ENCODE peak calls at places on chromosomes 3 and 15, in ten cellular contexts. Q is naive thymus-derived CD8-positive, alpha-beta T cell; Z is stimulated activated CD4-positive, alpha-beta T cell treated with anti-CD3 and anti-CD28 coated beads, TNF-alpha, amount 100 ng/mL, for 1 hour; L is activated CD8-positive, alpha-beta memory T cell treated with anti-CD3 and anti-CD28 coated beads for 1 hour; D is activated CD8-positive, alpha-beta T cell treated with anti-CD3 and anti-CD28 coated beads for 36 hours; P is stimulated activated CD8-positive, alpha-beta memory T cell treated with anti-CD3 and anti-CD28 coated beads, Interleukin-4, amount 100 ng/mL, for 48 hours; R is uterus; J is pons; C is activated naive CD4-positive, alpha-beta T cell treated with Interleukin-2 at 50 U/mL for 16 hours; U is activated T-helper 9 cell treated with anti-CD3 and anti-CD28 coated beads, Interleukin-2, amount 50 U/mL, for 16 hours. H is an unnamed sample.

GRCh38 chr3:41362638-41363559 is 163.6 kb downstream of the CTNNB1 start:
- DNase-seq in P (no peak), Q (no peak), Z (no peak), U (no peak), C (no peak), D (no peak), L (no peak), R (no peak), J (peak; percentile 17), H (no peak)

GRCh38 chr3:36893137-36893557 is 51.7 kb downstream of the TRANK1 start:
- DNase-seq in Q (no peak), P (no peak), Z (peak; percentile 29), U (no peak), C (no peak), D (peak; percentile 35), R (no peak), J (peak; percentile 77), L (no peak), H (no peak)

GRCh38 chr15:89533861-89534544 is 37.6 kb upstream of the RHCG start:
- DNase-seq in L (no peak), U (no peak), R (no peak), P (no peak), Q (no peak), J (no peak), C (no peak), Z (no peak), D (no peak), H (no peak)

GRCh38 chr3:46917257-46917656 is 39.7 kb downstream of the PTH1R start:
- DNase-seq in R (no peak), P (no peak), J (no peak), Q (peak; percentile 16), L (no peak), C (no peak), Z (no peak), U (no peak), D (no peak), H (no peak)

GRCh38 chr3:187781001-187781400 is 35.7 kb upstream of the BCL6 start:
- DNase-seq in R (no peak), C (no peak), Q (no peak), D (no peak), Z (no peak), P (no peak), L (no peak), J (no peak), U (no peak), H (no peak)

GRCh38 chr3:146163584-146163983 is 2.6 kb upstream of the PLOD2 start:
- DNase-seq in C (no peak), J (no peak), P (no peak), L (no peak), Q (no peak), Z (no peak), U (no peak), R (no peak), D (no peak), H (no peak)

GRCh38 chr15:40960926-40961325 is 7.7 kb downstream of the CHAC1 start:
- DNase-seq in C (no peak), Q (no peak), L (no peak), Z (no peak), R (no peak), U (no peak), D (no peak), J (no peak), P (no peak), H (no peak)

GRCh38 chr3:197337656-197338055 is 39.2 kb upstream of the DLG1 start:
- DNase-seq in U (no peak), Q (no peak), J (no peak), C (no peak), L (no peak), P (no peak), R (no peak), D (no peak), Z (no peak), H (no peak)

GRCh38 chr3:14222900-14223594 is 44.4 kb downstream of the LSM3 start:
- DNase-seq in R (no peak), D (no peak), Q (no peak), U (no peak), Z (no peak), J (no peak), C (no peak), L (no peak), P (no peak), H (no peak)

GRCh38 chr3:153210116-153210515 is 48.1 kb downstream of the RAP2B start:
- DNase-seq in Q (peak; percentile 72), Z (no peak), R (no peak), P (no peak), L (no peak), C (no peak), U (no peak), J (no peak), D (no peak), H (peak; percentile 35)

GRCh38 chr3:38039101-38039898 is at the start of gene DLEC1:
- DNase-seq in Q (peak; percentile 93), R (peak; percentile 56), C (peak; percentile 81), U (peak; percentile 72), J (peak; percentile 19), L (peak; percentile 65), P (peak; percentile 86), D (peak; percentile 94), Z (peak; percentile 55), H (peak; percentile 78)

GRCh38 chr15:40357723-40358491 is at the start of gene DISP2:
- DNase-seq in U (peak; percentile 78), J (peak; percentile 66), R (peak; percentile 78), P (peak; percentile 92), Q (peak; percentile 91), C (peak; percentile 92), Z (peak; percentile 82), D (peak; percentile 87), L (peak; percentile 66), H (peak; percentile 89)

GRCh38 chr3:141845407-141846049 is 30.9 kb upstream of the ATP1B3 start:
- DNase-seq in Z (peak; percentile 5), U (no peak), D (peak; percentile 74), C (no peak), Q (peak; percentile 80), R (no peak), P (peak; percentile 41), J (no peak), L (no peak), H (peak; percentile 16)

GRCh38 chr3:134576426-134576825 is 74.4 kb downstream of the KY start:
- DNase-seq in R (no peak), Z (no peak), D (no peak), L (no peak), U (no peak), J (no peak), Q (no peak), P (no peak), C (no peak), H (no peak)

GRCh38 chr3:138849541-138849940 is 14.8 kb upstream of the PIK3CB start:
- DNase-seq in Q (no peak), P (no peak), D (no peak), U (no peak), R (no peak), C (no peak), L (no peak), J (no peak), Z (no peak), H (no peak)

GRCh38 chr3:195204360-195205166 is 66.4 kb downstream of the XXYLT1 start:
- DNase-seq in Q (no peak), L (no peak), R (peak; percentile 24), P (peak; percentile 18), Z (no peak), U (no peak), D (no peak), C (no peak), J (no peak), H (no peak)